ENCODE peak calls at places on chromosomes 3 and 15, in six cellular contexts. Q, N, A, T, U and Z are unnamed samples.

GRCh38 chr3:21620511-21621395 is 130.3 kb downstream of the ZNF385D start:
- DNase-seq in Q (no peak), N (no peak), A (no peak), T (no peak), U (no peak), Z (no peak)

GRCh38 chr3:191343115-191343514 is 12.8 kb upstream of the UTS2B start:
- DNase-seq in Q (no peak), N (no peak), A (no peak), T (no peak), U (no peak), Z (no peak)

GRCh38 chr3:158106773-158107461 is 697 bp upstream of the SHOX2 start:
- DNase-seq in Q (peak; percentile 56), N (no peak), A (peak; percentile 40), T (no peak), U (no peak), Z (peak; percentile 65)

GRCh38 chr15:66310786-66311185 is 17.4 kb downstream of the DIS3L start:
- DNase-seq in Q (no peak), N (no peak), A (no peak), T (no peak), U (no peak), Z (no peak)

GRCh38 chr3:134883697-134884385 is 88.8 kb downstream of the EPHB1 start:
- DNase-seq in Q (no peak), N (no peak), A (no peak), T (no peak), U (no peak), Z (no peak)

GRCh38 chr3:148757238-148757930 is 59.7 kb downstream of the AGTR1 start:
- DNase-seq in Q (no peak), N (no peak), A (peak; percentile 32), T (no peak), U (no peak), Z (no peak)

GRCh38 chr3:63067999-63068645 is 192.9 kb upstream of the CADPS start:
- DNase-seq in Q (peak; percentile 42), N (no peak), A (peak; percentile 27), T (no peak), U (no peak), Z (peak; percentile 4)

GRCh38 chr3:52531636-52532516 is 1.8 kb downstream of the NT5DC2 start:
- DNase-seq in Q (no peak), N (no peak), A (no peak), T (peak; percentile 45), U (no peak), Z (peak; percentile 45)

GRCh38 chr3:43180027-43180426 is 74.1 kb upstream of the POMGNT2 start:
- DNase-seq in Q (no peak), N (peak; percentile 28), A (peak; percentile 45), T (no peak), U (peak; percentile 22), Z (no peak)

GRCh38 chr15:85607842-85608241 is 186.9 kb downstream of the KLHL25 start:
- DNase-seq in Q (no peak), N (no peak), A (peak; percentile 75), T (no peak), U (no peak), Z (no peak)

GRCh38 chr3:48118322-48118721 is 69.9 kb downstream of the CDC25A start:
- DNase-seq in Q (peak; percentile 21), N (no peak), A (no peak), T (no peak), U (no peak), Z (peak; percentile 28)

GRCh38 chr3:190492129-190492528 is 21.8 kb upstream of the IL1RAP start:
- DNase-seq in Q (no peak), N (no peak), A (no peak), T (no peak), U (no peak), Z (no peak)

GRCh38 chr3:195013411-195013810 is 257.5 kb downstream of the XXYLT1 start:
- DNase-seq in Q (no peak), N (no peak), A (no peak), T (no peak), U (no peak), Z (no peak)

GRCh38 chr3:132222868-132223538 is 94.2 kb upstream of the ACP3 start:
- DNase-seq in Q (no peak), N (no peak), A (no peak), T (no peak), U (no peak), Z (no peak)

GRCh38 chr3:182412066-182412465 is 381.2 kb upstream of the ATP11B start:
- DNase-seq in Q (no peak), N (no peak), A (peak; percentile 17), T (no peak), U (no peak), Z (no peak)

GRCh38 chr3:42654331-42655201 is 1.1 kb downstream of the ZBTB47 start:
- DNase-seq in Q (peak; percentile 85), N (no peak), A (peak; percentile 28), T (peak; percentile 76), U (no peak), Z (peak; percentile 96)

GRCh38 chr15:76155742-76156141 is 96.0 kb downstream of the TMEM266 start:
- DNase-seq in Q (no peak), N (no peak), A (no peak), T (no peak), U (no peak), Z (no peak)

GRCh38 chr3:4524423-4524769 is 31.2 kb downstream of the ITPR1 start:
- DNase-seq in Q (no peak), N (no peak), A (no peak), T (no peak), U (no peak), Z (no peak)

GRCh38 chr3:65953301-65953812 is 85.4 kb downstream of the MAGI1 start:
- DNase-seq in Q (peak; percentile 88), N (no peak), A (no peak), T (no peak), U (no peak), Z (peak; percentile 73)

GRCh38 chr15:64521726-64522164 is 61.4 kb downstream of the ZNF609 start:
- DNase-seq in Q (no peak), N (no peak), A (peak; percentile 86), T (no peak), U (no peak), Z (peak; percentile 22)

GRCh38 chr15:89379818-89380217 is 45.2 kb upstream of the POLG start:
- DNase-seq in Q (no peak), N (no peak), A (no peak), T (no peak), U (no peak), Z (no peak)

GRCh38 chr3:59480486-59480995 is 430.7 kb upstream of the CFAP20DC start:
- DNase-seq in Q (no peak), N (no peak), A (peak; percentile 44), T (no peak), U (no peak), Z (no peak)

GRCh38 chr3:14297784-14298236 is 104.6 kb upstream of the SLC6A6 start:
- DNase-seq in Q (no peak), N (no peak), A (no peak), T (peak; percentile 92), U (no peak), Z (peak; percentile 72)

GRCh38 chr3:14377838-14378169 is 24.6 kb upstream of the SLC6A6 start:
- DNase-seq in Q (no peak), N (no peak), A (no peak), T (no peak), U (peak; percentile 50), Z (no peak)

GRCh38 chr15:55721554-55722185 is 21.3 kb downstream of the PRTG start:
- DNase-seq in Q (no peak), N (no peak), A (no peak), T (no peak), U (no peak), Z (no peak)